ENCODE peak calls at places on chromosomes 7 and 10, in nine cellular contexts. J is GM23338, A is vagina, O is uterus, B is heart left ventricle, S is psoas muscle, U is brain microvascular endothelial cell, Z is lung, M is Panc1. P is an unnamed sample. For H3K27me3, the result is how much of the 10 kb centered on the place peaks cover.

GRCh38 chr10:10520391-10521385 is 497.0 kb upstream of the CELF2 start:
- DNase-seq in Z (no peak), O (no peak), U (no peak), J (no peak), S (no peak), B (no peak), M (no peak), A (no peak), P (no peak)

GRCh38 chr10:470339-471003 is 219.0 kb downstream of the DIP2C start:
- DNase-seq in M (no peak), O (no peak), B (no peak), S (no peak), J (no peak), Z (no peak), A (no peak), U (no peak), P (no peak)

GRCh38 chr7:106284516-106285050 is at the start of gene NAMPT:
- DNase-seq in J (peak), Z (peak), A (no peak), M (no peak), U (no peak), B (peak), S (peak), O (peak), P (no peak)

GRCh38 chr10:5423774-5424173 is 11.4 kb downstream of the NET1 start:
- DNase-seq in S (no peak), Z (no peak), M (no peak), A (no peak), O (no peak), J (no peak), U (no peak), B (no peak), P (no peak)

GRCh38 chr10:75592888-75593643 is 161.6 kb downstream of the LRMDA start:
- DNase-seq in M (no peak), S (no peak), O (peak), U (no peak), Z (no peak), B (no peak), J (no peak), A (no peak), P (no peak)

GRCh38 chr7:67022501-67022900 is 25.9 kb downstream of the TYW1 start:
- DNase-seq in J (no peak), O (no peak), Z (no peak), U (no peak), S (no peak), M (no peak), A (no peak), B (no peak), P (no peak)

GRCh38 chr10:126634915-126635314 is 35.6 kb downstream of the C10orf90 start:
- DNase-seq in U (no peak), J (no peak), A (no peak), S (no peak), M (no peak), Z (no peak), O (no peak), B (no peak), P (peak)

GRCh38 chr10:11742009-11742778 is at the start of gene ECHDC3:
- DNase-seq in B (peak), J (peak), Z (peak), U (peak), S (peak), M (no peak), A (no peak), O (peak), P (no peak)

GRCh38 chr10:73647211-73647874 is 6.1 kb upstream of the MYOZ1 start:
- DNase-seq in B (peak), Z (peak), S (peak), J (peak), A (no peak), M (no peak), U (no peak), O (peak), P (no peak)

GRCh38 chr10:126115861-126116260 is 219.5 kb downstream of the FANK1 start:
- DNase-seq in A (no peak), O (no peak), Z (no peak), J (no peak), M (no peak), B (no peak), U (no peak), S (no peak), P (no peak)

GRCh38 chr10:113131611-113132330 is 181.7 kb downstream of the TCF7L2 start:
- DNase-seq in Z (no peak), O (peak), M (no peak), A (no peak), B (no peak), J (no peak), U (peak), S (no peak), P (peak)

GRCh38 chr7:80347173-80347572 is 164.7 kb downstream of the GNAT3 start:
- DNase-seq in A (no peak), Z (no peak), O (no peak), J (no peak), B (no peak), S (no peak), U (no peak), M (no peak), P (no peak)

GRCh38 chr7:29377718-29378117 is 183.1 kb downstream of the CHN2 start:
- DNase-seq in A (no peak), O (no peak), U (no peak), S (no peak), Z (no peak), J (no peak), B (no peak), M (no peak), P (no peak)

GRCh38 chr10:133125901-133126300 is 34.1 kb upstream of the KNDC1 start:
- DNase-seq in A (no peak), M (no peak), S (no peak), O (no peak), U (no peak), Z (no peak), J (no peak), B (peak), P (no peak)

GRCh38 chr10:113067516-113067915 is 117.5 kb downstream of the TCF7L2 start:
- DNase-seq in O (no peak), M (no peak), B (no peak), A (no peak), J (no peak), U (no peak), Z (no peak), S (no peak), P (no peak)

DNA sequence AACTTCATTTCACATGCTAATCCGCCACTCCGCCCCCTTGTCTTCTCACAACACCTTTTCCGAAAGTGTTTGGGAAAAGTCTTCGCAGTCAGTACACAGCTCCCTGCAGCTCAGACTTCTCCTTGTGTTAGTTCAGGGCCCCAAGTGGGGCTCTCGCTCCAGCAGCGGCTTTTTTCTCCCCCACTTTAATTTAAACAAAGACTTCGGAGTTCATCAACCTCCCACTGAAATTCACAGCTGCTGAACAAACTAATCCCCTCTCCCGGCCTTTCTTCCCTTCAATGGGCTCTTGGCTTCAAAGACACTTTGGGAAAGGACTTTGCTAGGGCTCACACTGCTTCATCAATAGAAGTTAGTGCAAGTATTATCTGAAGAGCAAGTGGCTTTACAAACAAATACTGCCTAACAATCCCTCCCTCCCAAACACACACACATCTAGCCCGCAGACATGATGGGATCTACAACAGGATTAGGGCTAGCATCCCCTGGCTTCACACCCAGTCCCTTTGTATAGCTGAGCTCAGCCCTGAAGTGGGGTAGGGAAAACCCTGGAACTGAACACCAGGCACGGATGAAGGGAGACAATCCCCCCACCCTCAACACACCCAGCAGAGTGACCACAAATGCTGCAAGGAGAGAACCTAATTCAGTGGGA is 23.2 kb downstream of the WNT8B start:
- DNase-seq in O (no peak), Z (no peak), M (no peak), U (no peak), S (no peak), A (no peak), J (peak), B (no peak), P (no peak)
- H3K27me3 ChIP-seq in O (under half), Z (under half), M (under half), U (under half), S (under half), A (under half), J (half or more), B (under half), P (under half)

GRCh38 chr7:126957443-126957842 is 295.3 kb downstream of the GRM8 start:
- DNase-seq in O (no peak), Z (no peak), M (no peak), U (no peak), B (no peak), J (no peak), A (no peak), S (no peak), P (no peak)
- H3K4me3 ChIP-seq in O (no peak), Z (no peak), M (no peak), U (no peak), B (no peak), J (no peak), A (no peak), S (no peak), P (no peak)

GRCh38 chr10:78729810-78730209 is 339.0 kb upstream of the ZMIZ1 start:
- DNase-seq in S (no peak), U (no peak), M (no peak), J (no peak), Z (no peak), A (no peak), O (no peak), B (no peak), P (no peak)

GRCh38 chr10:78729366-78729765 is 339.4 kb upstream of the ZMIZ1 start:
- DNase-seq in O (no peak), B (no peak), J (no peak), A (no peak), S (no peak), Z (no peak), M (no peak), U (no peak), P (no peak)

GRCh38 chr10:78732381-78732780 is 336.4 kb upstream of the ZMIZ1 start:
- DNase-seq in B (no peak), A (no peak), J (no peak), O (no peak), Z (no peak), M (no peak), S (no peak), U (no peak), P (no peak)

GRCh38 chr10:78730754-78731153 is 338.0 kb upstream of the ZMIZ1 start:
- DNase-seq in A (no peak), S (no peak), J (no peak), Z (no peak), B (no peak), O (no peak), M (no peak), U (no peak), P (no peak)

DNA sequence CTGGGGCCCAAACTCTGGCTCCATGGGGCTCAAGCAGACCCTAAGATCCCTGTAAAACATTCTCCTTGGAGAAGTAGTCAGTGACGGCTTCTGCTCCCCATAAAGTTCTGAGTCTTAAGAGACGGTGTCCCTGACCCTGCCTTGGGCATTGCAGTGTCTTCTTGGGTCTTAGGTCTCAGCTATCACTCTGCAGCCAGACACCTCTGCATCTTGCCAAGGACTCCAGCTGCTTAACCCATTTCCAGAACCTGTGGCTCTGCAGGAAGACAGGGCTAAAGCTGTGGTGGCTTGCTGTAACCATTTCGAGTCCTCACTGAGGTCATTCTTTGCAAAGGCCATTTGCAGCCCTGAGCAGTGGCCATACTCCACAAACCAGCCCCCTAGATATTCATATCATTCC is 337.1 kb upstream of the ZMIZ1 start:
- DNase-seq in J (no peak), U (no peak), A (no peak), S (no peak), B (no peak), Z (no peak), M (no peak), O (no peak), P (no peak)
- H3K27me3 ChIP-seq in J (under half), U (under half), A (under half), S (under half), B (under half), Z (under half), M (under half), O (under half), P (under half)

GRCh38 chr10:60733826-60734225 is 44.5 kb upstream of the CDK1 start:
- DNase-seq in A (no peak), S (no peak), B (no peak), Z (no peak), O (no peak), U (no peak), M (no peak), J (no peak), P (no peak)

GRCh38 chr10:60733189-60733815 is 45.0 kb upstream of the CDK1 start:
- DNase-seq in B (no peak), S (peak), U (no peak), A (no peak), O (no peak), J (peak), Z (peak), M (no peak), P (no peak)

GRCh38 chr10:60729106-60729505 is 49.2 kb upstream of the CDK1 start:
- DNase-seq in U (no peak), A (no peak), B (no peak), M (no peak), J (no peak), Z (no peak), O (no peak), S (no peak), P (no peak)

GRCh38 chr10:60732240-60733188 is 45.8 kb upstream of the CDK1 start:
- DNase-seq in B (no peak), O (no peak), M (no peak), U (no peak), J (peak), Z (peak), S (no peak), A (no peak), P (no peak)

GRCh38 chr10:60731134-60731883 is 47.0 kb upstream of the CDK1 start:
- DNase-seq in M (no peak), B (no peak), O (no peak), S (no peak), Z (no peak), A (no peak), U (no peak), J (no peak), P (no peak)
- H3K4me3 ChIP-seq in M (no peak), B (no peak), O (no peak), S (no peak), Z (no peak), A (no peak), U (no peak), J (peak), P (no peak)

GRCh38 chr7:38306914-38307313 is 33.5 kb upstream of the TARP start:
- DNase-seq in Z (no peak), U (no peak), A (no peak), O (no peak), J (no peak), S (no peak), B (no peak), M (no peak), P (no peak)
- H3K27me3 ChIP-seq in Z (under half), U (under half), A (under half), O (under half), J (under half), S (under half), B (under half), M (under half), P (under half)

GRCh38 chr10:97057836-97058235 is 127.9 kb downstream of the SLIT1 start:
- DNase-seq in O (no peak), U (no peak), S (no peak), Z (no peak), A (no peak), M (no peak), J (no peak), B (no peak), P (no peak)
- H3K4me3 ChIP-seq in O (no peak), U (no peak), S (no peak), Z (no peak), A (no peak), M (no peak), J (no peak), B (no peak), P (no peak)

GRCh38 chr7:150734293-150734692 is 2.9 kb upstream of the GIMAP5 start:
- DNase-seq in A (no peak), B (no peak), S (no peak), Z (no peak), M (no peak), J (no peak), U (no peak), O (no peak), P (no peak)
- H3K27me3 ChIP-seq in A (under half), B (under half), S (under half), Z (under half), M (under half), J (half or more), U (under half), O (under half), P (under half)